ENCODE peak calls at places on chromosomes 4 and X, in six cellular contexts. H is left kidney, Y is SK-MEL-5, A is sciatic nerve, O is Calu3, J is lower leg skin. B is an unnamed sample.

GRCh38 chr4:100208459-100208858 is 18.2 kb upstream of the DDIT4L start:
- DNase-seq in A (no peak), H (no peak), O (no peak), J (no peak), Y (no peak), B (no peak)

GRCh38 chr4:168755643-168756482 is 254.2 kb downstream of the CBR4 start:
- DNase-seq in Y (no peak), O (no peak), J (no peak), H (no peak), A (no peak), B (no peak)

GRCh38 chr4:120005527-120005926 is 61.1 kb downstream of the MAD2L1 start:
- DNase-seq in H (no peak), O (no peak), J (no peak), A (no peak), Y (no peak), B (no peak)

GRCh38 chr4:4734425-4734824 is 125.0 kb upstream of the MSX1 start:
- DNase-seq in H (no peak), O (no peak), A (no peak), J (no peak), Y (no peak), B (no peak)

GRCh38 chrX:10548681-10549080 is 71.7 kb downstream of the MID1 start:
- DNase-seq in J (no peak), O (no peak), H (no peak), A (no peak), Y (no peak), B (no peak)

GRCh38 chr4:186676531-186677158 is 47.0 kb downstream of the FAT1 start:
- DNase-seq in A (no peak), H (peak), Y (peak), O (no peak), J (no peak), B (no peak)

GRCh38 chr4:128379860-128380259 is 92.2 kb upstream of the PGRMC2 start:
- DNase-seq in A (no peak), J (no peak), Y (peak), H (peak), O (peak), B (no peak)

GRCh38 chr4:149980941-149981340 is 97.3 kb upstream of the DCLK2 start:
- DNase-seq in A (peak), O (peak), Y (peak), H (peak), J (no peak), B (no peak)

GRCh38 chr4:53932784-53933183 is 131.6 kb downstream of the CHIC2 start:
- DNase-seq in H (peak), O (no peak), J (no peak), Y (no peak), A (no peak), B (no peak)

GRCh38 chr4:2069161-2069971 is 10.2 kb downstream of the NAT8L start:
- DNase-seq in J (no peak), A (no peak), O (no peak), H (no peak), Y (no peak), B (no peak)

GRCh38 chr4:30614771-30615170 is 105.4 kb upstream of the PCDH7 start:
- DNase-seq in J (no peak), O (no peak), H (no peak), Y (no peak), A (no peak), B (no peak)

GRCh38 chr4:143402776-143403550 is 66.3 kb downstream of the GAB1 start:
- DNase-seq in H (no peak), A (no peak), J (no peak), O (no peak), Y (peak), B (no peak)